ENCODE peak calls at places on chromosomes 5 and 9, in four cellular contexts. One of them, this sample, is unnamed.

GRCh38 chr9:5446451-5447236 is 3.7 kb upstream of the CD274 start:
- DNase-seq in astrocyte of the cerebellum: no peak
- DNase-seq in fibroblast of lung: peak
- DNase-seq in psoas muscle: no peak
- DNase-seq in this sample: no peak

GRCh38 chr5:41921874-41922273 is 3.2 kb upstream of the FBXO4 start:
- DNase-seq in astrocyte of the cerebellum: peak
- DNase-seq in fibroblast of lung: peak
- DNase-seq in psoas muscle: no peak
- DNase-seq in this sample: no peak

GRCh38 chr5:144644317-144644716 is 473.6 kb downstream of the KCTD16 start:
- DNase-seq in astrocyte of the cerebellum: no peak
- DNase-seq in fibroblast of lung: no peak
- DNase-seq in psoas muscle: no peak
- DNase-seq in this sample: no peak

GRCh38 chr9:129282308-129283211 is 104.5 kb upstream of the IER5L start:
- DNase-seq in astrocyte of the cerebellum: no peak
- DNase-seq in fibroblast of lung: no peak
- DNase-seq in psoas muscle: peak
- DNase-seq in this sample: no peak

GRCh38 chr9:88721028-88721427 is 186.1 kb downstream of the NXNL2 start:
- DNase-seq in astrocyte of the cerebellum: no peak
- DNase-seq in fibroblast of lung: no peak
- DNase-seq in psoas muscle: no peak
- DNase-seq in this sample: no peak

GRCh38 chr9:120913673-120914266 is 12.8 kb downstream of the TRAF1 start:
- DNase-seq in astrocyte of the cerebellum: no peak
- DNase-seq in fibroblast of lung: no peak
- DNase-seq in psoas muscle: no peak
- DNase-seq in this sample: no peak

GRCh38 chr9:22055090-22055489 is 46.0 kb upstream of the CDKN2B start:
- DNase-seq in astrocyte of the cerebellum: no peak
- DNase-seq in fibroblast of lung: no peak
- DNase-seq in psoas muscle: no peak
- DNase-seq in this sample: no peak

GRCh38 chr5:7169240-7169878 is 226.6 kb upstream of the ADCY2 start:
- DNase-seq in astrocyte of the cerebellum: no peak
- DNase-seq in fibroblast of lung: no peak
- DNase-seq in psoas muscle: no peak
- DNase-seq in this sample: no peak

GRCh38 chr5:17399931-17400330 is 98.1 kb upstream of the TAF11L2 start:
- DNase-seq in astrocyte of the cerebellum: no peak
- DNase-seq in fibroblast of lung: no peak
- DNase-seq in psoas muscle: no peak
- DNase-seq in this sample: no peak

GRCh38 chr9:101977614-101978210 is 239.3 kb upstream of the GRIN3A start:
- DNase-seq in astrocyte of the cerebellum: peak
- DNase-seq in fibroblast of lung: peak
- DNase-seq in psoas muscle: no peak
- DNase-seq in this sample: no peak

GRCh38 chr5:72630056-72630455 is 122.8 kb upstream of the ZNF366 start:
- DNase-seq in astrocyte of the cerebellum: no peak
- DNase-seq in fibroblast of lung: no peak
- DNase-seq in psoas muscle: no peak
- DNase-seq in this sample: no peak

GRCh38 chr9:109403116-109403515 is 82.3 kb upstream of the EPB41L4B start:
- DNase-seq in astrocyte of the cerebellum: no peak
- DNase-seq in fibroblast of lung: no peak
- DNase-seq in psoas muscle: no peak
- DNase-seq in this sample: peak

GRCh38 chr5:79122963-79123362 is 11.4 kb downstream of the BHMT start:
- DNase-seq in astrocyte of the cerebellum: no peak
- DNase-seq in fibroblast of lung: peak
- DNase-seq in psoas muscle: no peak
- DNase-seq in this sample: no peak

GRCh38 chr5:3512291-3512690 is 83.3 kb upstream of the IRX1 start:
- DNase-seq in astrocyte of the cerebellum: no peak
- DNase-seq in fibroblast of lung: no peak
- DNase-seq in psoas muscle: no peak
- DNase-seq in this sample: no peak

GRCh38 chr5:151222769-151223446 is 984 bp downstream of the CCDC69 start:
- DNase-seq in astrocyte of the cerebellum: no peak
- DNase-seq in fibroblast of lung: no peak
- DNase-seq in psoas muscle: peak
- DNase-seq in this sample: no peak
- H3K4me3 ChIP-seq in astrocyte of the cerebellum: peak
- H3K4me3 ChIP-seq in fibroblast of lung: peak
- H3K4me3 ChIP-seq in psoas muscle: peak
- H3K4me3 ChIP-seq in this sample: peak

DNA sequence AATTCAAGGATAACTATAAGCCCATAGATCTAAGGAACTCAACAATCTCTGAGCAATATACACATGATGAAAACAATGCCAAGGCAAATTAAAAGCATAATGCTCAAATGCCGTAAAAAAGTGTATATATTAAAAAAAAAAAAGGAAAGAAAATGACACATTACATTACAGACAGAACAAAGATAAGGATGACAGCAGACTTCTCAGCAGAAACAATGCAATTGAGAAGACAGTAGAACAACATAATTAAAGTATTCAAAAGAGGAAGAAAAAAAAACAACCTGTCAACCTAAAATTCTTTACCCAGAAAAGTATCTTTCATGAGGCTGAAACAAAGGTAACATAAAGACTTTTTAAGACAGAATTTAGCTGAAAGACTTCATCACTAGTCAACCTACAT is 591.7 kb downstream of the ZNF608 start:
- DNase-seq in astrocyte of the cerebellum: no peak
- DNase-seq in fibroblast of lung: no peak
- DNase-seq in psoas muscle: no peak
- DNase-seq in this sample: no peak
- H3K4me3 ChIP-seq in astrocyte of the cerebellum: no peak
- H3K4me3 ChIP-seq in fibroblast of lung: no peak
- H3K4me3 ChIP-seq in psoas muscle: no peak
- H3K4me3 ChIP-seq in this sample: no peak

DNA sequence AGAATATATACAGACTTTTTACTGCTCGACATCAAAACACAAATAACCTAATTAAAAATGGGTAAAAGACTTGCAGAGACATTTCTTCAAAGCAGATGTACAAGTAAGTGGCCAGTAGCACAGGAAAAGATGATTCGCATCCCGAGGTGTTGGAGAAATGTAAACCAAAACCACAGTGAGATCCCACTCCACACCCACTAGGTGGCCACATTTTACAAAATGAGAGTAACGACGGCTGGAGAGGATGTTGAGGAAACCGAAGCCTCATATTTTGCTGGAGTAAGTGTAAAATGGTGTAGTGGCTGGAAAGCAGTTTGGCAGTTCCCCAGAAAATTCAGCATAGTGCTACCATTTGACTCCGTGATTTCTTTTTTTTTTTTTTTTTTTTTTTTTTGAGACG is 21.3 kb upstream of the GBGT1 start:
- DNase-seq in astrocyte of the cerebellum: peak
- DNase-seq in fibroblast of lung: peak
- DNase-seq in psoas muscle: no peak
- DNase-seq in this sample: peak
- H3K4me3 ChIP-seq in astrocyte of the cerebellum: no peak
- H3K4me3 ChIP-seq in fibroblast of lung: no peak
- H3K4me3 ChIP-seq in psoas muscle: no peak
- H3K4me3 ChIP-seq in this sample: no peak

DNA sequence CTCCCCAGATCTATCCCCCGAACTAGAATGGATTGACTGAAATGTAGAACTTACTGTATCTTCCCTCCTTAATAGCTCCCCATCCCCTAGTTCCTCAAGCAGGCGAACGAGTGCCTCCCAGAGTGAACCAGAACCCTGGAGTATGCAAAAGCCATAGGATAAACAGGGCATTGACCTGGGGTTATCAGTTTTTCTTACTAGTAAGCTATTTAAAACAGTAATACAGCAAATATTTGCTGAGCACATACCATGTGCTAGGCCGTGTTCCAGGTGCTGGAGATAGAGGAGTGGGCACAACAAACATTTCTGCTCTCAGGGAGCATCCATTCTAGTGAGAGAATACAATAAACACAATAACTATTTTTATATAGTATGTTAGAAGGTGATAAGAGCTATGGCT is 1.8 kb downstream of the SKP2 start:
- DNase-seq in astrocyte of the cerebellum: no peak
- DNase-seq in fibroblast of lung: no peak
- DNase-seq in psoas muscle: no peak
- DNase-seq in this sample: no peak
- H3K4me3 ChIP-seq in astrocyte of the cerebellum: peak
- H3K4me3 ChIP-seq in fibroblast of lung: peak
- H3K4me3 ChIP-seq in psoas muscle: peak
- H3K4me3 ChIP-seq in this sample: peak

DNA sequence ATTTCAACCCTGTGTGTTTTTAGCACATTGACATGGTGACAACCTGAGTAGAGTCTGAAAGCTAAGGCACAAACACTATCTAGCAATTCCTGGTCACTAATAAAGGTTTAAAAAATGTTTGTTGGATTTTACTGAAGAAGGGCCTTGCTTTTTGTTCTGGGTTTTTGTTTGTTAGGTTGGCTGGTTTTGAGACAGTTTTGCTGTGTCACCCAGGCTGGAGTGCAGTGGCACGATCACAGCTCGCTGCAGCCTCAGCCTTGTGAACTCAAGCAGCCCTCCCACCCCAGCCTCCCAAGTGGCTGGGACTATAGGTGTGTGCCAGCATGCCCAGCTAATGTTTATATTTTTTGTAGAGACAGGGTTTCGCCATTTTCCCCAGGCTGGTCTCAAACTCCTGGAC is 39.0 kb downstream of the PRKACG start:
- DNase-seq in astrocyte of the cerebellum: no peak
- DNase-seq in fibroblast of lung: no peak
- DNase-seq in psoas muscle: no peak
- DNase-seq in this sample: no peak
- H3K4me3 ChIP-seq in astrocyte of the cerebellum: no peak
- H3K4me3 ChIP-seq in fibroblast of lung: no peak
- H3K4me3 ChIP-seq in psoas muscle: peak
- H3K4me3 ChIP-seq in this sample: no peak

GRCh38 chr9:18472435-18472834 is 1.5 kb upstream of the ADAMTSL1 start:
- DNase-seq in astrocyte of the cerebellum: no peak
- DNase-seq in fibroblast of lung: no peak
- DNase-seq in psoas muscle: no peak
- DNase-seq in this sample: no peak
- H3K4me3 ChIP-seq in astrocyte of the cerebellum: peak
- H3K4me3 ChIP-seq in fibroblast of lung: peak
- H3K4me3 ChIP-seq in psoas muscle: no peak
- H3K4me3 ChIP-seq in this sample: no peak

GRCh38 chr5:73899916-73900315 is 273.9 kb downstream of the ARHGEF28 start:
- DNase-seq in astrocyte of the cerebellum: no peak
- DNase-seq in fibroblast of lung: no peak
- DNase-seq in psoas muscle: no peak
- DNase-seq in this sample: no peak

GRCh38 chr5:73902327-73903051 is 276.5 kb downstream of the ARHGEF28 start:
- DNase-seq in astrocyte of the cerebellum: peak
- DNase-seq in fibroblast of lung: peak
- DNase-seq in psoas muscle: no peak
- DNase-seq in this sample: no peak

GRCh38 chr5:73901045-73901444 is 275.0 kb downstream of the ARHGEF28 start:
- DNase-seq in astrocyte of the cerebellum: no peak
- DNase-seq in fibroblast of lung: peak
- DNase-seq in psoas muscle: peak
- DNase-seq in this sample: no peak

GRCh38 chr5:73900566-73900965 is 274.6 kb downstream of the ARHGEF28 start:
- DNase-seq in astrocyte of the cerebellum: no peak
- DNase-seq in fibroblast of lung: no peak
- DNase-seq in psoas muscle: no peak
- DNase-seq in this sample: no peak

GRCh38 chr5:73901455-73901854 is 275.5 kb downstream of the ARHGEF28 start:
- DNase-seq in astrocyte of the cerebellum: no peak
- DNase-seq in fibroblast of lung: no peak
- DNase-seq in psoas muscle: no peak
- DNase-seq in this sample: no peak
- H3K4me3 ChIP-seq in astrocyte of the cerebellum: no peak
- H3K4me3 ChIP-seq in fibroblast of lung: no peak
- H3K4me3 ChIP-seq in psoas muscle: no peak
- H3K4me3 ChIP-seq in this sample: no peak

DNA sequence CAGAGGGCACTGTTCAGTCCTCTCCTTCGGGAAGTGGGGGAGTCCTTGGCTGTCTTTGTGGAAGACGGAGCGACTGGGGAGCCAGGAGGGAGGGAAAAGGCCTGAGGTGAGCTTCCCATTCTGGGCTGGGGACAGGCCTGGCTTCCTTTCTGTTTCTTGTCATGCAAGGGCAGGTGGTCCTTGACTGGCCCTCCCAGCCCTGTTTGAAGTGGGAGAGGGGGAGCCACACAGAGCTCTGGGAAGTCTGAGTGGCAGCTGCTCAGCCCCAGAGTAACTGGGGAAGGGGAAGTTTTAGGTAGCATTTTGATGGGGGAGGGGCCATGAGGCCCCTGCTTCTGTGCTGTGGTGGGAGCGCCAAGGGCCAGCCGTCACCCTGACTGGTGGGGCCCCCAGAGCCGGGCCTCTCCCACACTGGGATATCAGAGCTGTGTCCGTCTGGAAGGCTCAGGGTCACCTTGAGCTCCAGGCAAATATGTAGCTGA is 6.5 kb downstream of the UNC5A start:
- DNase-seq in astrocyte of the cerebellum: no peak
- DNase-seq in fibroblast of lung: no peak
- DNase-seq in psoas muscle: no peak
- DNase-seq in this sample: no peak
- H3K4me3 ChIP-seq in astrocyte of the cerebellum: no peak
- H3K4me3 ChIP-seq in fibroblast of lung: no peak
- H3K4me3 ChIP-seq in psoas muscle: no peak
- H3K4me3 ChIP-seq in this sample: no peak

GRCh38 chr5:148342371-148343048 is 7.2 kb downstream of the SPINK9 start:
- DNase-seq in astrocyte of the cerebellum: no peak
- DNase-seq in fibroblast of lung: no peak
- DNase-seq in psoas muscle: no peak
- DNase-seq in this sample: no peak

GRCh38 chr5:148343603-148344230 is 8.4 kb downstream of the SPINK9 start:
- DNase-seq in astrocyte of the cerebellum: no peak
- DNase-seq in fibroblast of lung: no peak
- DNase-seq in psoas muscle: no peak
- DNase-seq in this sample: no peak

GRCh38 chr5:148347706-148348105 is 12.3 kb downstream of the SPINK9 start:
- DNase-seq in astrocyte of the cerebellum: no peak
- DNase-seq in fibroblast of lung: no peak
- DNase-seq in psoas muscle: no peak
- DNase-seq in this sample: no peak

DNA sequence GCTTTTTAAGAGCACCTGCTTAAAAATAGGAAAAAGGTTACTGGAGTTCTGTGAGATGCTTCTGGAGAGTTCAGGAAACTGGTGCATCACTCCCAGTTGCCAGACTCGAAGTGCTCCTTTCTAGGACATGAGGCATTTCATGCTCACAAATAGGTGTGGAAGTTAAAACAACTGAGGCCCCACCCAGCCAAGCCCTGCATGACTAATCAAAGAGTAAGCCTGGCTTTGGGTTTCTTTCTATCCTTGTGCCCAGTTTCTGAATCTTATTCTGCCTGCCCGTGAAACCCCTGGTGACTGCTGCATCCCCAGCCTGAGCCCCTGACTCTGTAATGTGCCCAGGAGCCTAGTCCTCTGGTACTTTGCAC is 7.7 kb downstream of the SPINK9 start:
- DNase-seq in astrocyte of the cerebellum: no peak
- DNase-seq in fibroblast of lung: no peak
- DNase-seq in psoas muscle: no peak
- DNase-seq in this sample: no peak
- H3K4me3 ChIP-seq in astrocyte of the cerebellum: no peak
- H3K4me3 ChIP-seq in fibroblast of lung: no peak
- H3K4me3 ChIP-seq in psoas muscle: no peak
- H3K4me3 ChIP-seq in this sample: no peak

This sample was measured in BJ.